ENCODE peak calls at places on chromosomes 3 and 15, in five cellular contexts. One of them, this sample, is unnamed.

GRCh38 chr3:146162561-146162960 is 1.6 kb upstream of the PLOD2 start:
- DNase-seq in GM12878: no peak
- DNase-seq in WTC11: no peak
- DNase-seq in HepG2: no peak
- DNase-seq in H1: no peak
- DNase-seq in this sample: no peak

GRCh38 chr15:38217181-38217580 is 35.5 kb upstream of the SPRED1 start:
- DNase-seq in HepG2: no peak
- DNase-seq in WTC11: no peak
- DNase-seq in H1: no peak
- DNase-seq in GM12878: no peak
- DNase-seq in this sample: no peak

GRCh38 chr15:79923068-79923514 is 26.3 kb upstream of the MTHFS start:
- DNase-seq in WTC11: peak; percentile 59
- DNase-seq in GM12878: no peak
- DNase-seq in HepG2: peak; percentile 40
- DNase-seq in H1: peak; percentile 1
- DNase-seq in this sample: no peak

GRCh38 chr3:69747511-69748248 is 8.4 kb downstream of the MITF start:
- DNase-seq in H1: no peak
- DNase-seq in GM12878: no peak
- DNase-seq in HepG2: no peak
- DNase-seq in WTC11: no peak
- DNase-seq in this sample: no peak

GRCh38 chr3:133649486-133650068 is 12.2 kb downstream of the TOPBP1 start:
- DNase-seq in WTC11: no peak
- DNase-seq in H1: no peak
- DNase-seq in GM12878: no peak
- DNase-seq in HepG2: no peak
- DNase-seq in this sample: no peak

GRCh38 chr3:50316657-50317242 is 5.8 kb downstream of the HYAL2 start:
- DNase-seq in HepG2: no peak
- DNase-seq in GM12878: no peak
- DNase-seq in H1: no peak
- DNase-seq in WTC11: no peak
- DNase-seq in this sample: peak; percentile 93

GRCh38 chr3:123564056-123564455 is 20.8 kb downstream of the HACD2 start:
- DNase-seq in HepG2: no peak
- DNase-seq in GM12878: no peak
- DNase-seq in WTC11: no peak
- DNase-seq in H1: no peak
- DNase-seq in this sample: no peak

GRCh38 chr3:140196970-140197369 is 262.0 kb downstream of the CLSTN2 start:
- DNase-seq in H1: no peak
- DNase-seq in WTC11: no peak
- DNase-seq in GM12878: no peak
- DNase-seq in HepG2: no peak
- DNase-seq in this sample: no peak

GRCh38 chr3:172877011-172877410 is 126.5 kb downstream of the ECT2 start:
- DNase-seq in H1: no peak
- DNase-seq in GM12878: no peak
- DNase-seq in HepG2: no peak
- DNase-seq in WTC11: no peak
- DNase-seq in this sample: no peak

GRCh38 chr3:101701696-101702634 is 15.4 kb upstream of the RPL24 start:
- DNase-seq in HepG2: no peak
- DNase-seq in WTC11: no peak
- DNase-seq in GM12878: no peak
- DNase-seq in H1: no peak
- DNase-seq in this sample: no peak

GRCh38 chr3:105094588-105094987 is 272.1 kb upstream of the ALCAM start:
- DNase-seq in HepG2: no peak
- DNase-seq in WTC11: no peak
- DNase-seq in H1: no peak
- DNase-seq in GM12878: no peak
- DNase-seq in this sample: no peak

GRCh38 chr3:63867225-63867624 is 3.6 kb downstream of the ATXN7 start:
- DNase-seq in WTC11: no peak
- DNase-seq in H1: no peak
- DNase-seq in HepG2: no peak
- DNase-seq in GM12878: no peak
- DNase-seq in this sample: no peak

GRCh38 chr15:66101715-66102395 is 151.7 kb downstream of the MEGF11 start:
- DNase-seq in WTC11: peak; percentile 27
- DNase-seq in GM12878: no peak
- DNase-seq in H1: no peak
- DNase-seq in HepG2: no peak
- DNase-seq in this sample: no peak

GRCh38 chr3:87488725-87489124 is 212.3 kb upstream of the POU1F1 start:
- DNase-seq in HepG2: no peak
- DNase-seq in H1: no peak
- DNase-seq in GM12878: no peak
- DNase-seq in WTC11: no peak
- DNase-seq in this sample: no peak

GRCh38 chr3:70097084-70097483 is 97.6 kb downstream of the SAMMSON start:
- DNase-seq in H1: no peak
- DNase-seq in WTC11: no peak
- DNase-seq in HepG2: no peak
- DNase-seq in GM12878: no peak
- DNase-seq in this sample: no peak

GRCh38 chr3:354433-354832 is 157.9 kb downstream of the CHL1 start:
- DNase-seq in WTC11: no peak
- DNase-seq in HepG2: peak; percentile 56
- DNase-seq in H1: no peak
- DNase-seq in GM12878: peak; percentile 60
- DNase-seq in this sample: peak; percentile 19

GRCh38 chr3:13105851-13106250 is 32.6 kb upstream of the IQSEC1 start:
- DNase-seq in GM12878: no peak
- DNase-seq in H1: no peak
- DNase-seq in HepG2: no peak
- DNase-seq in WTC11: peak; percentile 21
- DNase-seq in this sample: no peak

GRCh38 chr3:176739169-176739568 is 458.1 kb downstream of the TBL1XR1 start:
- DNase-seq in WTC11: no peak
- DNase-seq in GM12878: no peak
- DNase-seq in HepG2: no peak
- DNase-seq in H1: no peak
- DNase-seq in this sample: no peak

DNA sequence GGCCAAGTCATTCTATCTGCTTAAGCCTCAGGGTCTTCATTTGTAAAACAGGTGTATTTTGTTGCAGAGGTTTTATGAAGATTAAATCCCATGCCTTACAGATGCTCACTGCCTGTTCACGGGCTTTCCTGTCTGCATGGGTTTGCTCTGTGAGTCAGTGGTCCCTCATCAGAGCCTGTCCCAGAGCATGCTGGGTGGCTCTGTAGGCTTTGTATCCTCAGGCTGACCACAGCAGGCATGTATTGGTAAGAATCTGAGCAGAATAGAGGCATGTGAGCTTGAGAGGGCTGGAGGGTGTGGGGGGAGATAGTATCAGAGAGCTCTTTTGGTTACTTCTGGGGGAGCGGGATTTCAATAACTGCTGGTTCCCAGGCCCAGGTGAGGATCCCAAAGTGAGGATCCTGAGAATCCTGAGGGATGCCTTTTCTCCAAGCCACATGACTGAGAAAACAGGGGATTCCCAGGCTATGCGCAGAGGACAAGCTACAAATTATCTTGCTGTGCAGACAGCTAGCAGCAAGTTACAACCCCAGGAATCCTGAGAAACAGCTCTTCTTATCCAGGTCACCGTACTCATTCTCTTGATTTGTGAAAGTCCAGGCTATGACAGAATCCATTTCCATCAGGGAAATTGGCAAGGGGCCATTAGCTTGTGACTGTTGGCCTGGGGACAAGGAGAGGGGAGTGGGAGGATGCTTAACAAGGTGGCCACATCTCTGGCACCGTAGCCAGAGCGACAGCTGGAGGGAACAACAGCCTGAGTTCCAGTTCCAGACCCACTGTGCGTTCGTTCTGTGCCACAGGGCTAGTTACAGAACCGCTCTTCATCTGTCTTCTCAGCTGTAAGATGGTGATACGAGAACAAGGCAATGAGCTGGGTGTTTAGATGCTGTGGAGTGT is 45.1 kb upstream of the PLXNA1 start:
- DNase-seq in GM12878: no peak
- DNase-seq in WTC11: no peak
- DNase-seq in H1: no peak
- DNase-seq in HepG2: no peak
- DNase-seq in this sample: no peak
- TF ChIP-seq ATF3 in GM12878: no peak
- TF ChIP-seq ATF3 in WTC11: no peak
- TF ChIP-seq ATF3 in H1: no peak
- TF ChIP-seq ATF3 in HepG2: no peak
- TF ChIP-seq ATF3 in this sample: no peak

DNA sequence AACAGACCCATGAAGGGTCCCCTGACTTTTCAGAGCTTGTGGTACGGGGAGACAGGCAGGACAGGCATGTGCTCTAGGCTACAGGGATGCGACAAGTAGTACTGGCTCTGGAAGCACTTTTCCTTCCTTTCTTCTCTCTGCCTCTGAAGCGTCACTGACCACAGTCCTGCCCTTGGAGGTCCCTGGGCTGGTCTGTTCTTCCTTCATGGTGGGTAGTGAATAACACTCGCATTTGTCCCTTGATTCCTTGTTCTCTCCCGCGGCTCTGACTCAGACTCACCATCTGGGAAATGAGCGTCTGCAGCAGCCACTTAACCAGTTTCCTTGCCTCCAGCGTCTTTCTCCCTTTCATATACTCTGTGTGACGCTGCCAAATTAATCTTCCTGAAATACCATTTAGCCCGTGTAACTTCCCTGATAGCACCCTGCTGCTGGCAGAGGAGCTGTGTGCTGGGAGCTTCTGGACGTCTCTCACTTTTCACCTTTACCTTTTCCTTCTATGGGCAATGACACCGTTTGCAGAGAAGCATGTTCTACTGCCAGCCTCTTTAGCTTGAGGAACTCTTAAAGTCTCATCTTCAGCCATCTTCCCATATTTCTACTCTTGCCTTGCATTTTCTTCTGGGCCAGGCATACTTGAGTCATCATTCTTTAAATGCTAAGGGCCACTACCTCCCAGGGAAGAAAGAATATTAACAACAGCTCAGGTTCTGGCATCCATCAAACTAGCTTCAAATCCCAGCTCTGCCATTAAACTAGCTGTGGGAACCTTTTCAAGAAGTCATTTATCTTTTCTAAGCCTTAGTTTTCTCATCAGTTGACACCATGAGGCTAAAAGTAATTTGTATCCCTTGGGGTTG is 33.6 kb downstream of the TMEM45A start:
- DNase-seq in H1: no peak
- DNase-seq in HepG2: no peak
- DNase-seq in GM12878: no peak
- DNase-seq in WTC11: no peak
- DNase-seq in this sample: peak; percentile 27
- TF ChIP-seq ATF3 in H1: no peak
- TF ChIP-seq ATF3 in HepG2: no peak
- TF ChIP-seq ATF3 in GM12878: no peak
- TF ChIP-seq ATF3 in WTC11: no peak
- TF ChIP-seq ATF3 in this sample: no peak

DNA sequence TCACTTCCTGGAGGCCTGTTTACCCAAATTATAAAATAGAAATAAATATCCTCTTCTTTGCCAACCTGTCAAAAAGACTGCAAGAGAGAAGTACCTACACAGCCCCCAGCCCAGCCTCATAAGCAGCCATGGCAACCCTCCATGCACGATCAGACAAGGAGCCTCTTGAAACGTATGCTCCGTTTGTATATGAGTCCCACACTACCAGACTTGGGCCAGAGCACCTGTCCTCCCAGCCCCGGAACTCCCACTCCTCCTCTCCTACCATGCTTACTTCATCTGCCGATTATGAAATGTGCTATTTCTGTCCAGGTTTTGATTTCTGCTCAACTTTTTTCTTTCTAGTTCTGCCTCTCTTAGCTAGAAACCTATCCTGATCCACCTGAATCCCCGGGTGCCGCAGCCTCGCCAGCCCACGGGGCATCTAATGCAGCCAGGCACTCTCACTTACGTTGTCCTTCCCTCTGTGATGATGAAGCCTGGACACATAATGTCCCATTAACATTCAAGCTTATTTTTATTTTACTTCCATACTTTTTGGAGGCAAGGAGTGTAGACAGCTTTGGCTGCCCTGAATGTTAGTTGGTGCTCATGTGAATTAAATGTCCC is 73.8 kb downstream of the MB21D2 start:
- DNase-seq in H1: no peak
- DNase-seq in GM12878: no peak
- DNase-seq in HepG2: no peak
- DNase-seq in WTC11: no peak
- DNase-seq in this sample: no peak
- TF ChIP-seq ATF3 in H1: no peak
- TF ChIP-seq ATF3 in GM12878: no peak
- TF ChIP-seq ATF3 in HepG2: no peak
- TF ChIP-seq ATF3 in WTC11: no peak
- TF ChIP-seq ATF3 in this sample: no peak

GRCh38 chr3:9209777-9210176 is 39.7 kb downstream of the SRGAP3 start:
- DNase-seq in HepG2: no peak
- DNase-seq in H1: no peak
- DNase-seq in GM12878: no peak
- DNase-seq in WTC11: no peak
- DNase-seq in this sample: no peak

GRCh38 chr3:9213019-9213646 is 36.3 kb downstream of the SRGAP3 start:
- DNase-seq in WTC11: no peak
- DNase-seq in HepG2: no peak
- DNase-seq in H1: no peak
- DNase-seq in GM12878: no peak
- DNase-seq in this sample: no peak

GRCh38 chr3:9214185-9214584 is 35.3 kb downstream of the SRGAP3 start:
- DNase-seq in HepG2: no peak
- DNase-seq in WTC11: no peak
- DNase-seq in GM12878: no peak
- DNase-seq in H1: no peak
- DNase-seq in this sample: no peak

GRCh38 chr3:9208713-9209112 is 40.7 kb downstream of the SRGAP3 start:
- DNase-seq in H1: no peak
- DNase-seq in GM12878: no peak
- DNase-seq in WTC11: no peak
- DNase-seq in HepG2: no peak
- DNase-seq in this sample: no peak

DNA sequence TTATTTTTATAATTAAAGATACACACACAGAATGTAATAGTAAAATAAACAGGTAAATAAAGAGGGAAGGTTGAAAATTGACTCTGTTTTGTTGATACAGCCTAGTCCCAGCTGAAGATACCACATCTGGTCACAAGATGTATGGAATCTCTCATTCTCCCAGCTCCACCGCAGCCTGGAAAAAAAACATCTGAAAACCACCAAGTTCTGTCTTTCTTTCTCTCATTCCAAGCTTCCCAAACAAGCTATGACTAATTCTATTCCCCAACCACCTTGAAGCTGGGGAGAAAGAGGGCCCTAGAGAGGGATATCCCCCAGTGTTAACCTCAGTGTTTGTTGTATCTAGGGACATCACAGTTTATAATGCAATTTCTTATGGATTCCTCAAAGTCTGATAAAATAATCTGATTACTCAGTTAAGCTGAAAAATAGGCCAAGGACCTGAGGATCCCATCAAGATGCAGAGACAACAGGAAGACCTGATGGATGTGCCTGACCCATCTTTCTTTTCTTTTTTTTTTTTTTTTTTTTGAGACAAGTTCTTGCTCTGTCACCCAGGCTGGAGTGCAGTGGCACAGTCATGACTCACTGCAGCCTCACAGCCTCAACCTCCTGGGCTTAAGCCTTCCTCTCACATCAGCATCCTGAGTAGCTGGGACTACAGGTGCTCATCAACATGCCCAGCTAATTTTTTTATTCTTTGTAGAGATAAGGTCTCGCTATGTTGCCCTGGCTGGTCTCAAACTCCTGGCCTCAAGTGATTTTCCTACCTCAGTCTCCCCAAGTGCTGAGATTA is 38.1 kb downstream of the SRGAP3 start:
- DNase-seq in HepG2: no peak
- DNase-seq in GM12878: no peak
- DNase-seq in WTC11: no peak
- DNase-seq in H1: no peak
- DNase-seq in this sample: no peak
- TF ChIP-seq ATF3 in HepG2: no peak
- TF ChIP-seq ATF3 in GM12878: no peak
- TF ChIP-seq ATF3 in WTC11: no peak
- TF ChIP-seq ATF3 in H1: no peak
- TF ChIP-seq ATF3 in this sample: no peak

This sample was measured in HCT116.